ENCODE peak calls at places on chromosomes 7 and 10, in four cellular contexts. N is adrenal gland, D is spleen, Z is testis. J is an unnamed sample.
A peak's percentile ranks its signal among the peaks of the same experiment; 100 is the strongest.

GRCh38 chr10:112230325-112230988 is 46.9 kb upstream of the GPAM start:
- DNase-seq in N (no peak), D (no peak), Z (no peak), J (no peak)

GRCh38 chr7:150871601-150872000 is 19.3 kb downstream of the AOC1 start:
- DNase-seq in Z (no peak), N (no peak), D (no peak), J (no peak)

GRCh38 chr7:117071597-117071996 is 118.3 kb downstream of the ST7 start:
- DNase-seq in Z (no peak), N (no peak), D (no peak), J (no peak)

GRCh38 chr10:10891437-10891836 is 126.2 kb upstream of the CELF2 start:
- DNase-seq in Z (no peak), D (no peak), N (no peak), J (no peak)

GRCh38 chr7:103940382-103941268 is 48.8 kb downstream of the RELN start:
- DNase-seq in Z (no peak), D (no peak), N (no peak), J (no peak)

GRCh38 chr7:134527979-134528371 is 608 bp downstream of the AKR1B10 start:
- DNase-seq in D (no peak), N (no peak), Z (peak; percentile 75), J (peak; percentile 20)

GRCh38 chr7:96093435-96093834 is 228.5 kb downstream of the SLC25A13 start:
- DNase-seq in D (no peak), Z (no peak), N (no peak), J (no peak)

GRCh38 chr10:26555719-26556368 is 117.7 kb downstream of the APBB1IP start:
- DNase-seq in N (peak; percentile 82), Z (peak; percentile 36), D (no peak), J (peak; percentile 67)

GRCh38 chr10:118264252-118264651 is 77.9 kb downstream of the FAM204A start:
- DNase-seq in Z (no peak), D (no peak), N (no peak), J (no peak)

GRCh38 chr7:148772297-148773089 is 73.8 kb downstream of the CUL1 start:
- DNase-seq in Z (no peak), D (no peak), N (no peak), J (no peak)

GRCh38 chr7:32037650-32038198 is 32.5 kb downstream of the PDE1C start:
- DNase-seq in Z (no peak), N (no peak), D (no peak), J (no peak)

GRCh38 chr7:30705596-30705995 is 23.3 kb upstream of the CRHR2 start:
- DNase-seq in D (peak; percentile 48), N (no peak), Z (no peak), J (no peak)

GRCh38 chr7:100093925-100094486 is 5.2 kb downstream of the COPS6 start:
- DNase-seq in Z (no peak), D (no peak), N (no peak), J (no peak)
- H3K36me3 ChIP-seq in Z (no peaks in the 10 kb centered on the region), D (peaks cover 10% of the 10 kb centered on the region), N (peaks cover 86% of the 10 kb centered on the region), J (peaks cover 22% of the 10 kb centered on the region)

GRCh38 chr7:65006094-65006992 is at the start of gene ERV3-1:
- DNase-seq in D (peak; percentile 97), N (peak; percentile 99), Z (peak; percentile 99), J (peak; percentile 97)
- TF ChIP-seq POLR2A in D (peak; percentile 82), N (peak; percentile 99), Z (peak; percentile 61), J (peak; percentile 90)

DNA sequence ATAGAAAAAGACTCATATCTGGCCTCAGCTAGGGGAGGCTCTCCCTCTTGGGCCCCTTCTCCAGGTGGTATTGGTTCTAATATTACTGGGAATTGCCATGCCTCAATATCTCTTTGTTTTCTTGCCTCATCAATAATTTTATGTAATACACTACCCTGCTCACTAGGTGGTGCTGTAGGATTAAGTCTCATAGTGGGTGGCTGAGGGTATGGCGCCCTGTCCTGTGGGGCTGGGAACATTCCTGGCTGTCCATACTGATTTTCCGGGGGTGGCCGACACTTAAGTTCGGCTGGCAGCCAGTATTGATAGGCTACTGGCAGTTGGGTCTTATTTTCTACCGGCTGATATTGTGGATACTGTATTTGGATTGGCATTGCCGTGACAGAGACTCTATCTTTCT is 9.0 kb upstream of the TAS2R3 start:
- DNase-seq in D (no peak), Z (no peak), N (no peak), J (no peak)
- H3K36me3 ChIP-seq in D (peaks cover 31% of the 10 kb centered on the region), Z (no peaks in the 10 kb centered on the region), N (peaks cover 45% of the 10 kb centered on the region), J (peaks cover 36% of the 10 kb centered on the region)

GRCh38 chr7:87000344-87000743 is 59.1 kb downstream of the ELAPOR2 start:
- DNase-seq in N (no peak), Z (no peak), D (no peak), J (no peak)

GRCh38 chr7:87007063-87007462 is 52.4 kb downstream of the ELAPOR2 start:
- DNase-seq in N (no peak), D (no peak), Z (no peak), J (no peak)

GRCh38 chr7:87001214-87001613 is 58.2 kb downstream of the ELAPOR2 start:
- DNase-seq in D (no peak), N (no peak), Z (no peak), J (no peak)

GRCh38 chr7:87004956-87005355 is 54.5 kb downstream of the ELAPOR2 start:
- DNase-seq in Z (no peak), N (no peak), D (no peak), J (no peak)

GRCh38 chr7:87003872-87004798 is 55.3 kb downstream of the ELAPOR2 start:
- DNase-seq in N (peak; percentile 62), Z (peak; percentile 15), D (no peak), J (no peak)
- TF ChIP-seq POLR2A in N (no peak), Z (no peak), D (no peak), J (no peak)

DNA sequence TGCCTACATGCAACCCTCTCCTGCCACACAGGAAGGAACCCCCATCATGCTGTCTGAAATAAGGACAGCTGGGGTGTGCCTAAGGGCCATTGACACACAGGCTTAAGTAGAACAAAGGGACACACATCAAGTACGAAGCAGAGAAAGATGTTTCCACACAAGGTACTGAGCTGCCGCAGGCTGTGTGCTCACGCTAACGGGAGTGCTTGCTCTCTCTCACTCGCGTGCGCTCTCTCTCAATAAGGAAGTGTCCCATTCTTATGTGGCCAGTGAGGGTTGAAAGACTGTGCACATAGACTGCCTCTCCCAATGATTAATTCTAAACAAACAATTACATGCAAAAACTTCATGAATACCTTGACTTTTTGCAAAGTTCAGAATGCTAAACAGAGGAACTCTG is 29.9 kb downstream of the DCLRE1C start:
- DNase-seq in D (no peak), Z (no peak), N (no peak), J (no peak)
- H3K36me3 ChIP-seq in D (peaks cover 10% of the 10 kb centered on the region), Z (no peaks in the 10 kb centered on the region), N (peaks cover 71% of the 10 kb centered on the region), J (peaks cover 10% of the 10 kb centered on the region)

J was measured in body of pancreas.